ENCODE peak calls at places on chromosomes 6 and 20, in nine cellular contexts. Q is osteocyte, T is foreskin fibroblast, F is sigmoid colon, Y is hepatocyte, M is lower lobe of right lung, O is GM12865, R is astrocyte of the cerebellum, D is HFF-Myc. B is an unnamed sample.
A peak's percentile ranks its signal among the peaks of the same experiment; 100 is the strongest.

GRCh38 chr6:168647271-168647670 is 206.3 kb downstream of the SMOC2 start:
- DNase-seq in O (no peak), M (no peak), T (no peak), D (no peak), Q (no peak), Y (no peak), F (no peak), R (no peak), B (no peak)

GRCh38 chr6:151239603-151240035 is at the start of gene AKAP12:
- DNase-seq in O (no peak), F (peak; percentile 89), D (no peak), M (no peak), Y (peak; percentile 33), R (no peak), Q (no peak), T (peak; percentile 57), B (peak; percentile 24)

GRCh38 chr20:43477193-43477592 is 19.5 kb downstream of the SRSF6 start:
- DNase-seq in M (no peak), Y (no peak), F (no peak), Q (no peak), D (no peak), R (no peak), T (no peak), O (no peak), B (no peak)

GRCh38 chr6:116557863-116558262 is 4.3 kb downstream of the CALHM4 start:
- DNase-seq in R (peak; percentile 91), F (no peak), Q (no peak), O (no peak), D (peak; percentile 97), M (no peak), Y (peak; percentile 63), T (peak; percentile 96), B (peak; percentile 78)

GRCh38 chr6:25753079-25753478 is 1.5 kb upstream of the SLC17A4 start:
- DNase-seq in O (no peak), T (no peak), R (no peak), D (no peak), F (no peak), Q (no peak), Y (no peak), M (no peak), B (no peak)

GRCh38 chr20:44017905-44018683 is 103.4 kb downstream of the TOX2 start:
- DNase-seq in Q (no peak), M (peak; percentile 75), F (peak; percentile 91), R (peak; percentile 68), T (peak; percentile 91), D (peak; percentile 78), O (no peak), Y (peak; percentile 68), B (peak; percentile 20)

GRCh38 chr6:127457444-127458064 is 1.6 kb downstream of the KIAA0408 start:
- DNase-seq in Q (no peak), D (no peak), Y (no peak), T (peak; percentile 63), F (peak; percentile 64), R (peak; percentile 26), M (no peak), O (no peak), B (no peak)

GRCh38 chr6:109610555-109610954 is 80.4 kb downstream of the AK9 start:
- DNase-seq in F (no peak), M (no peak), O (no peak), Y (no peak), D (no peak), T (no peak), R (no peak), Q (no peak), B (no peak)

GRCh38 chr6:10687582-10687981 is 6.8 kb downstream of the C6orf52 start:
- DNase-seq in Y (no peak), O (no peak), R (no peak), F (no peak), D (no peak), M (no peak), T (no peak), Q (no peak), B (no peak)

GRCh38 chr6:33632603-33633039 is 11.5 kb downstream of the ITPR3 start:
- DNase-seq in O (peak; percentile 62), D (no peak), M (peak; percentile 69), T (no peak), F (no peak), Y (peak; percentile 64), R (no peak), Q (no peak), B (no peak)

GRCh38 chr6:34810936-34811632 is 19.2 kb downstream of the BLTP3A start:
- DNase-seq in Q (no peak), D (no peak), F (no peak), Y (peak; percentile 61), R (no peak), O (peak; percentile 89), T (no peak), M (no peak), B (no peak)

GRCh38 chr6:33320315-33321181 is 3.0 kb upstream of the ZBTB22 start:
- DNase-seq in F (peak; percentile 82), R (peak; percentile 59), Q (no peak), T (peak; percentile 95), O (no peak), D (peak; percentile 67), M (no peak), Y (peak; percentile 44), B (no peak)

GRCh38 chr20:42598586-42598985 is 591.1 kb downstream of the PTPRT start:
- DNase-seq in M (no peak), O (no peak), D (no peak), F (no peak), Q (no peak), R (no peak), T (no peak), Y (no peak), B (no peak)

GRCh38 chr6:93468291-93468690 is 48.9 kb upstream of the EPHA7 start:
- DNase-seq in D (no peak), O (peak; percentile 5), Y (peak; percentile 13), M (no peak), Q (no peak), T (no peak), F (no peak), R (peak; percentile 95), B (no peak)

GRCh38 chr20:48858075-48858790 is 30.4 kb upstream of the PREX1 start:
- DNase-seq in M (peak; percentile 57), O (no peak), D (no peak), R (no peak), Q (no peak), Y (no peak), T (no peak), F (no peak), B (no peak)

GRCh38 chr20:51121901-51122412 is 99.0 kb upstream of the KCNG1 start:
- DNase-seq in O (no peak), T (no peak), M (no peak), F (peak; percentile 34), R (no peak), Q (no peak), D (no peak), Y (no peak), B (no peak)

GRCh38 chr6:168130168-168130651 is 51.2 kb upstream of the FRMD1 start:
- DNase-seq in T (no peak), Y (no peak), R (no peak), F (peak; percentile 55), Q (peak; percentile 74), D (no peak), M (no peak), O (no peak), B (no peak)

GRCh38 chr6:108585921-108586320 is 25.2 kb downstream of the FOXO3 start:
- DNase-seq in O (no peak), Y (no peak), D (no peak), F (no peak), R (no peak), M (no peak), T (no peak), Q (no peak), B (no peak)
- TF ChIP-seq CTCF in O (no peak), Y (no peak), D (no peak), F (no peak), R (no peak), M (no peak), T (no peak), Q (no peak), B (no peak)

GRCh38 chr20:7856756-7857155 is 83.5 kb downstream of the HAO1 start:
- DNase-seq in T (peak; percentile 87), D (peak; percentile 49), F (no peak), Q (no peak), M (no peak), Y (no peak), O (no peak), R (no peak), B (no peak)

GRCh38 chr20:7858851-7859250 is 81.4 kb downstream of the HAO1 start:
- DNase-seq in Q (no peak), F (no peak), M (no peak), T (no peak), D (no peak), R (no peak), O (no peak), Y (no peak), B (no peak)

GRCh38 chr20:7853493-7853892 is 86.8 kb downstream of the HAO1 start:
- DNase-seq in Q (no peak), T (no peak), F (no peak), D (no peak), Y (no peak), M (no peak), O (no peak), R (no peak), B (no peak)

GRCh38 chr20:7855545-7855944 is 84.7 kb downstream of the HAO1 start:
- DNase-seq in O (no peak), D (no peak), R (no peak), Q (no peak), F (no peak), M (no peak), Y (no peak), T (no peak), B (no peak)

GRCh38 chr20:7859371-7859802 is 80.9 kb downstream of the HAO1 start:
- DNase-seq in Q (no peak), O (peak; percentile 35), T (peak; percentile 54), R (peak; percentile 57), D (peak; percentile 38), M (no peak), Y (peak; percentile 62), F (no peak), B (no peak)
- TF ChIP-seq CTCF in Q (peak; percentile 62), O (peak; percentile 49), T (peak; percentile 68), R (peak; percentile 68), D (peak; percentile 60), M (peak; percentile 44), Y (peak; percentile 94), F (peak; percentile 58), B (peak; percentile 70)

GRCh38 chr6:153150767-153151440 is 19.8 kb upstream of the RGS17 start:
- DNase-seq in Y (no peak), Q (no peak), D (no peak), F (no peak), T (peak; percentile 10), R (no peak), O (no peak), M (no peak), B (no peak)
- TF ChIP-seq CTCF in Y (no peak), Q (no peak), D (no peak), F (no peak), T (no peak), R (no peak), O (no peak), M (no peak), B (no peak)

GRCh38 chr6:701696-702479 is 8.9 kb upstream of the EXOC2 start:
- DNase-seq in M (no peak), Q (no peak), D (no peak), R (no peak), Y (no peak), O (no peak), F (no peak), T (no peak), B (no peak)
- TF ChIP-seq CTCF in M (no peak), Q (no peak), D (no peak), R (no peak), Y (no peak), O (peak; percentile 8), F (no peak), T (no peak), B (no peak)